ENCODE peak calls at places on chromosomes 6 and 20, in four cellular contexts. B is astrocyte, Z is sigmoid colon, T is pancreas. U is an unnamed sample. For H3K4me1 and H3K36me3, the result is how much of the 10 kb centered on the place peaks cover.

GRCh38 chr6:17865798-17866725 is 121.4 kb downstream of the KIF13A start:
- DNase-seq in B (peak), Z (peak), T (peak), U (no peak)

GRCh38 chr6:11681770-11682169 is 96.8 kb downstream of the ADTRP start:
- DNase-seq in B (no peak), Z (no peak), T (no peak), U (no peak)

GRCh38 chr6:118761643-118762042 is 110.3 kb upstream of the CEP85L start:
- DNase-seq in B (no peak), Z (no peak), T (no peak), U (no peak)

GRCh38 chr6:106122306-106122940 is 36.3 kb downstream of the PRDM1 start:
- DNase-seq in B (no peak), Z (no peak), T (no peak), U (no peak)

GRCh38 chr6:170066679-170067078 is 224.2 kb downstream of the DLL1 start:
- DNase-seq in B (no peak), Z (peak), T (no peak), U (no peak)

GRCh38 chr6:129732542-129732941 is 22.6 kb upstream of the ARHGAP18 start:
- DNase-seq in B (no peak), Z (no peak), T (no peak), U (no peak)

GRCh38 chr6:145445674-145446073 is 289.6 kb downstream of the EPM2A start:
- DNase-seq in B (no peak), Z (no peak), T (no peak), U (no peak)

GRCh38 chr6:111631018-111631417 is 25.3 kb upstream of the TRAF3IP2 start:
- DNase-seq in B (no peak), Z (no peak), T (no peak), U (no peak)

GRCh38 chr6:154995241-154996162 is at the start of gene TIAM2:
- DNase-seq in B (no peak), Z (no peak), T (no peak), U (no peak)

DNA sequence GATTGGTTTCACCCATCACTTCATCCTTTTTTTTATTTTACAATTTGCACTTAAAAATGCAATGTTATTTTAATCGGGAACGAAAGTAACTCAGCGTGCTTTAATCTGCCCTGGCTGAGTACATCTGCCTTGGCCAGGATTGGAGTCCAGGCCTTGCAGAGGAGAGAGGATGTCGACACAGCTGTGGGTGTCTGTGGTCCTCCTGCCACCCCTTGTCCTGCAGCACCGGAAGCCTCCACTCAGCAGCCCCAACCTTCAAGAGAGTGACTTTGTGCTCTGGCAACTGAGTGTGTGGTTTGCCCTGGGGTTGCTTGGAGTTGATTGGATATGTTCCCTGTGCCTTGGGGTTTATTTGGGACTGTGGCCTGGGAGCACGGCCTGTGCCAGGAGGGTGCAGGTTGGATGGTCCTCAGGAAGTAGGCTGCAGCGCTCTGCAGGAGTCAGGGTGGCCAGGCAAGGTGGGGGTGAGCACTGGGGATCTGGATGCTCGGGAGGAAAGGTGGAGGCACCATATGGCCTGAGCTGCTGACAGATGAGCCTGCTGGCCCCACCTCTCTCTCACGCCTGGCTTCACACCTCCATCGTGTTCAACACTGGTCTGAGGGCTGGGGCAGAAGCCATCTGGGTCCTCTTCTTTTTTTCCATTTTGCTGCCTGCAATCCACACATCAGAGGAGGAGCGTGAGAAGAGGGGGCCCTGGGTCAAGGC is 4.3 kb downstream of the MYT1 start:
- DNase-seq in B (no peak), Z (no peak), T (no peak), U (no peak)
- H3K4me3 ChIP-seq in B (no peak), Z (no peak), T (no peak), U (no peak)

GRCh38 chr20:50303573-50304500 is 113.2 kb downstream of the CEBPB start:
- DNase-seq in B (peak), Z (peak), T (peak), U (peak)

GRCh38 chr20:50304501-50304856 is 113.8 kb downstream of the CEBPB start:
- DNase-seq in B (peak), Z (peak), T (no peak), U (peak)

GRCh38 chr20:50301165-50301564 is 110.5 kb downstream of the CEBPB start:
- DNase-seq in B (no peak), Z (no peak), T (no peak), U (no peak)

GRCh38 chr20:50301712-50302111 is 111.1 kb downstream of the CEBPB start:
- DNase-seq in B (no peak), Z (no peak), T (no peak), U (no peak)

GRCh38 chr20:50302463-50303041 is 111.9 kb downstream of the CEBPB start:
- DNase-seq in B (peak), Z (peak), T (no peak), U (no peak)
- H3K4me1 ChIP-seq in B (under half), Z (under half), T (under half), U (under half)

GRCh38 chr6:44301782-44302564 is 11.2 kb downstream of the AARS2 start:
- DNase-seq in B (no peak), Z (no peak), T (no peak), U (no peak)

GRCh38 chr6:44301106-44301505 is 12.0 kb downstream of the AARS2 start:
- DNase-seq in B (no peak), Z (no peak), T (no peak), U (no peak)

GRCh38 chr6:44303842-44304241 is 9.3 kb downstream of the AARS2 start:
- DNase-seq in B (no peak), Z (no peak), T (no peak), U (no peak)

GRCh38 chr6:44304282-44305199 is 8.6 kb downstream of the AARS2 start:
- DNase-seq in B (peak), Z (no peak), T (no peak), U (no peak)

DNA sequence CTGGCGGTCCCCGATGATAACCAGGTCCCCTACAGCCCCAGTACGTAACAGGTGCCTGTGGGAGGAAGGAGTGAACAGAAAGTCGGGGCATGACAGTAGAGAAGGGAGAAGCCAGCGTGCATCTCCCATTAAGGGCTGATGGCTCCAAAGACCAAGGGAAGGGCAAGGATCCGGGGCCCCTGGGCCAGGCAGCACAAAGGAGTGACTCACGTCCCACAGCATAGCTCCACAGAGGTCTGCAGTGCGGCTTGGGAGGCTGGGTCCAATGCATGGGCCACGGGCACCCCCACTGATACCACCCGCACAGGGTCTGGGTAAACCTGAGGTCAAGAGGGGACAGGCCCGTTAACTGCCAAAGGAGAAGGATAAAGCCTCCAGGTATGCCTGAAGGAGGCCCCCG is 10.3 kb downstream of the AARS2 start:
- DNase-seq in B (no peak), Z (no peak), T (no peak), U (no peak)
- H3K36me3 ChIP-seq in B (under half), Z (half or more), T (under half), U (half or more)

GRCh38 chr6:113359155-113360140 is 497.7 kb upstream of the MARCKS start:
- DNase-seq in B (peak), Z (no peak), T (peak), U (no peak)
- H3K4me3 ChIP-seq in B (no peak), Z (no peak), T (no peak), U (no peak)

GRCh38 chr20:31808481-31808880 is 10.7 kb upstream of the MYLK2 start:
- DNase-seq in B (no peak), Z (no peak), T (no peak), U (no peak)
- H3K4me1 ChIP-seq in B (under half), Z (under half), T (under half), U (under half)

DNA sequence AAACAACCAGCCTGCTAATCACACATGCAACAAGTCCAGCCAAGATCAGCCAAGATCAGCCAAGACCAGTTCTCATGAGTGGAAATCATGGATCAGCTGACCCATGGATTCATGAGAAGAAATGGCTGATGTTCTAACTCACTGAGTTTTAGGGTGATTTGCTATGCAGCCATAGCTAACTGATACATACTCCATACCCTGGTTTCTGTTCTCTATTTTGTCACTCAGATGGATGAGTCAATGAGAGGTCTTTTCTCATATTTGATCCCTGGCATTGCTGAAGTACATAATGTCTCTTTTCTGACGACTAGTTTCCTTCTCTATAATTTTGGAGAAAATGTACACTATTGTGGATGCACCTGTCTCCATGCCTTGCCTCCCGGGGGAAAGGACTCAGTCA is 118.4 kb upstream of the LY86 start:
- DNase-seq in B (no peak), Z (no peak), T (no peak), U (no peak)
- H3K36me3 ChIP-seq in B (under half), Z (under half), T (under half), U (under half)